ENCODE peak calls at places on chromosomes 12 and 14, in ten cellular contexts. I is activated CD4-positive, alpha-beta T cell treated with anti-CD3 and anti-CD28 coated beads, Interleukin-2, amount 10 ng/mL, durations not matched to agents 7 days and 5 days; C is NCI-H524; E is skeletal muscle cell; R is lower leg skin; K is progenitor cell of endocrine pancreas; N is kidney glomerular epithelial cell; Z is CD4-positive, alpha-beta T cell; L is GM10248; X is lower lobe of right lung. Q is an unnamed sample.

GRCh38 chr14:96065661-96066459 is 26.7 kb downstream of the C14orf132 start:
- DNase-seq in X (peak), L (no peak), R (peak), C (no peak), E (no peak), I (no peak), K (no peak), Z (no peak), N (no peak), Q (no peak)

GRCh38 chr12:34399631-34400422 is 377.5 kb downstream of the ALG10 start:
- DNase-seq in C (no peak), Z (no peak), L (peak), K (peak), N (no peak), E (no peak), X (peak), I (no peak), R (peak), Q (no peak)

GRCh38 chr12:123069436-123070266 is 81.2 kb downstream of the PITPNM2 start:
- DNase-seq in I (no peak), N (no peak), K (no peak), E (no peak), R (no peak), L (no peak), X (no peak), C (no peak), Z (no peak), Q (no peak)

GRCh38 chr12:115771601-115772000 is 505.9 kb downstream of the MED13L start:
- DNase-seq in Z (no peak), I (no peak), C (no peak), R (no peak), L (no peak), E (no peak), K (no peak), X (no peak), N (no peak), Q (no peak)

GRCh38 chr12:3989218-3989550 is 116.0 kb upstream of the PARP11 start:
- DNase-seq in N (no peak), L (no peak), C (no peak), E (no peak), X (no peak), Z (no peak), K (no peak), R (no peak), I (no peak), Q (no peak)

GRCh38 chr12:79674629-79675028 is 16.1 kb downstream of the PAWR start:
- DNase-seq in E (no peak), X (no peak), N (no peak), I (no peak), Z (no peak), R (no peak), L (no peak), K (no peak), C (no peak), Q (no peak)

GRCh38 chr14:26163761-26164160 is 434.1 kb downstream of the NOVA1 start:
- DNase-seq in K (no peak), I (no peak), Z (no peak), E (peak), L (no peak), R (no peak), C (peak), N (no peak), X (no peak), Q (no peak)

GRCh38 chr12:70190252-70191010 is 52.8 kb upstream of the CNOT2 start:
- DNase-seq in R (no peak), X (no peak), I (no peak), C (no peak), E (peak), K (no peak), Z (no peak), L (no peak), N (no peak), Q (no peak)

GRCh38 chr12:124695861-124696260 is 128.4 kb upstream of the NCOR2 start:
- DNase-seq in N (peak), X (no peak), R (no peak), K (no peak), Z (no peak), L (no peak), C (peak), I (no peak), E (no peak), Q (no peak)

Q was measured in breast epithelium.